ENCODE peak calls at places on chromosome 2, in eight cellular contexts. One of them, this sample, is unnamed.

GRCh38 chr2:37052600-37053332 is 31.4 kb downstream of the HEATR5B start:
- DNase-seq in stomach: no peak
- DNase-seq in BJ: no peak
- DNase-seq in activated CD8-positive, alpha-beta T cell treated with anti-CD3 and anti-CD28 coated beads for 36 hours: no peak
- DNase-seq in endodermal cell: no peak
- DNase-seq in natural killer cell: no peak
- DNase-seq in Caco-2: no peak
- DNase-seq in HFF-Myc: no peak
- DNase-seq in this sample: no peak

GRCh38 chr2:19219060-19219459 is 139.4 kb downstream of the OSR1 start:
- DNase-seq in stomach: no peak
- DNase-seq in BJ: no peak
- DNase-seq in activated CD8-positive, alpha-beta T cell treated with anti-CD3 and anti-CD28 coated beads for 36 hours: no peak
- DNase-seq in endodermal cell: no peak
- DNase-seq in natural killer cell: no peak
- DNase-seq in Caco-2: no peak
- DNase-seq in HFF-Myc: no peak
- DNase-seq in this sample: no peak

GRCh38 chr2:25664531-25665307 is 8.7 kb downstream of the DTNB start:
- DNase-seq in stomach: peak
- DNase-seq in BJ: no peak
- DNase-seq in activated CD8-positive, alpha-beta T cell treated with anti-CD3 and anti-CD28 coated beads for 36 hours: peak
- DNase-seq in endodermal cell: peak
- DNase-seq in natural killer cell: no peak
- DNase-seq in Caco-2: peak
- DNase-seq in HFF-Myc: no peak
- DNase-seq in this sample: no peak

GRCh38 chr2:70523996-70524965 is 29.3 kb downstream of the TGFA start:
- DNase-seq in stomach: peak
- DNase-seq in BJ: peak
- DNase-seq in activated CD8-positive, alpha-beta T cell treated with anti-CD3 and anti-CD28 coated beads for 36 hours: peak
- DNase-seq in endodermal cell: peak
- DNase-seq in natural killer cell: peak
- DNase-seq in Caco-2: no peak
- DNase-seq in HFF-Myc: no peak
- DNase-seq in this sample: no peak

GRCh38 chr2:180411631-180412030 is 404.5 kb upstream of the CWC22 start:
- DNase-seq in stomach: no peak
- DNase-seq in BJ: no peak
- DNase-seq in activated CD8-positive, alpha-beta T cell treated with anti-CD3 and anti-CD28 coated beads for 36 hours: no peak
- DNase-seq in endodermal cell: no peak
- DNase-seq in natural killer cell: no peak
- DNase-seq in Caco-2: no peak
- DNase-seq in HFF-Myc: no peak
- DNase-seq in this sample: no peak

GRCh38 chr2:233486778-233487552 is 79.6 kb downstream of the USP40 start:
- DNase-seq in stomach: no peak
- DNase-seq in BJ: peak
- DNase-seq in activated CD8-positive, alpha-beta T cell treated with anti-CD3 and anti-CD28 coated beads for 36 hours: no peak
- DNase-seq in endodermal cell: no peak
- DNase-seq in natural killer cell: no peak
- DNase-seq in Caco-2: no peak
- DNase-seq in HFF-Myc: no peak
- DNase-seq in this sample: no peak

GRCh38 chr2:239646184-239646583 is 245.4 kb upstream of the HDAC4 start:
- DNase-seq in stomach: no peak
- DNase-seq in BJ: no peak
- DNase-seq in activated CD8-positive, alpha-beta T cell treated with anti-CD3 and anti-CD28 coated beads for 36 hours: no peak
- DNase-seq in endodermal cell: no peak
- DNase-seq in natural killer cell: no peak
- DNase-seq in Caco-2: no peak
- DNase-seq in HFF-Myc: no peak
- DNase-seq in this sample: no peak

GRCh38 chr2:134301099-134301970 is 47.5 kb downstream of the MGAT5 start:
- DNase-seq in stomach: no peak
- DNase-seq in BJ: no peak
- DNase-seq in activated CD8-positive, alpha-beta T cell treated with anti-CD3 and anti-CD28 coated beads for 36 hours: no peak
- DNase-seq in endodermal cell: no peak
- DNase-seq in natural killer cell: no peak
- DNase-seq in Caco-2: no peak
- DNase-seq in HFF-Myc: no peak
- DNase-seq in this sample: no peak

GRCh38 chr2:13504808-13505207 is 788.1 kb downstream of the TRIB2 start:
- DNase-seq in stomach: no peak
- DNase-seq in BJ: no peak
- DNase-seq in activated CD8-positive, alpha-beta T cell treated with anti-CD3 and anti-CD28 coated beads for 36 hours: no peak
- DNase-seq in endodermal cell: no peak
- DNase-seq in natural killer cell: no peak
- DNase-seq in Caco-2: no peak
- DNase-seq in HFF-Myc: no peak
- DNase-seq in this sample: no peak

GRCh38 chr2:131682122-131682944 is 154.6 kb downstream of the CCDC74A start:
- DNase-seq in stomach: peak
- DNase-seq in BJ: peak
- DNase-seq in activated CD8-positive, alpha-beta T cell treated with anti-CD3 and anti-CD28 coated beads for 36 hours: peak
- DNase-seq in endodermal cell: peak
- DNase-seq in natural killer cell: peak
- DNase-seq in Caco-2: peak
- DNase-seq in HFF-Myc: peak
- DNase-seq in this sample: peak

GRCh38 chr2:1886405-1886992 is 142.2 kb upstream of the PXDN start:
- DNase-seq in stomach: peak
- DNase-seq in BJ: no peak
- DNase-seq in activated CD8-positive, alpha-beta T cell treated with anti-CD3 and anti-CD28 coated beads for 36 hours: peak
- DNase-seq in endodermal cell: peak
- DNase-seq in natural killer cell: peak
- DNase-seq in Caco-2: peak
- DNase-seq in HFF-Myc: no peak
- DNase-seq in this sample: no peak

GRCh38 chr2:1887106-1887505 is 142.8 kb upstream of the PXDN start:
- DNase-seq in stomach: no peak
- DNase-seq in BJ: no peak
- DNase-seq in activated CD8-positive, alpha-beta T cell treated with anti-CD3 and anti-CD28 coated beads for 36 hours: no peak
- DNase-seq in endodermal cell: no peak
- DNase-seq in natural killer cell: no peak
- DNase-seq in Caco-2: no peak
- DNase-seq in HFF-Myc: no peak
- DNase-seq in this sample: no peak

GRCh38 chr2:1889099-1889650 is 144.9 kb upstream of the PXDN start:
- DNase-seq in stomach: no peak
- DNase-seq in BJ: no peak
- DNase-seq in activated CD8-positive, alpha-beta T cell treated with anti-CD3 and anti-CD28 coated beads for 36 hours: no peak
- DNase-seq in endodermal cell: no peak
- DNase-seq in natural killer cell: no peak
- DNase-seq in Caco-2: no peak
- DNase-seq in HFF-Myc: no peak
- DNase-seq in this sample: no peak

GRCh38 chr2:1884933-1885580 is 140.7 kb upstream of the PXDN start:
- DNase-seq in stomach: no peak
- DNase-seq in BJ: no peak
- DNase-seq in activated CD8-positive, alpha-beta T cell treated with anti-CD3 and anti-CD28 coated beads for 36 hours: no peak
- DNase-seq in endodermal cell: no peak
- DNase-seq in natural killer cell: no peak
- DNase-seq in Caco-2: no peak
- DNase-seq in HFF-Myc: no peak
- DNase-seq in this sample: no peak

GRCh38 chr2:1887915-1888314 is 143.6 kb upstream of the PXDN start:
- DNase-seq in stomach: no peak
- DNase-seq in BJ: no peak
- DNase-seq in activated CD8-positive, alpha-beta T cell treated with anti-CD3 and anti-CD28 coated beads for 36 hours: no peak
- DNase-seq in endodermal cell: no peak
- DNase-seq in natural killer cell: no peak
- DNase-seq in Caco-2: no peak
- DNase-seq in HFF-Myc: no peak
- DNase-seq in this sample: no peak
- TF ChIP-seq CTCF in stomach: no peak
- TF ChIP-seq CTCF in BJ: peak
- TF ChIP-seq CTCF in activated CD8-positive, alpha-beta T cell treated with anti-CD3 and anti-CD28 coated beads for 36 hours: no peak
- TF ChIP-seq CTCF in endodermal cell: peak
- TF ChIP-seq CTCF in natural killer cell: no peak
- TF ChIP-seq CTCF in Caco-2: peak
- TF ChIP-seq CTCF in HFF-Myc: no peak
- TF ChIP-seq CTCF in this sample: peak

DNA sequence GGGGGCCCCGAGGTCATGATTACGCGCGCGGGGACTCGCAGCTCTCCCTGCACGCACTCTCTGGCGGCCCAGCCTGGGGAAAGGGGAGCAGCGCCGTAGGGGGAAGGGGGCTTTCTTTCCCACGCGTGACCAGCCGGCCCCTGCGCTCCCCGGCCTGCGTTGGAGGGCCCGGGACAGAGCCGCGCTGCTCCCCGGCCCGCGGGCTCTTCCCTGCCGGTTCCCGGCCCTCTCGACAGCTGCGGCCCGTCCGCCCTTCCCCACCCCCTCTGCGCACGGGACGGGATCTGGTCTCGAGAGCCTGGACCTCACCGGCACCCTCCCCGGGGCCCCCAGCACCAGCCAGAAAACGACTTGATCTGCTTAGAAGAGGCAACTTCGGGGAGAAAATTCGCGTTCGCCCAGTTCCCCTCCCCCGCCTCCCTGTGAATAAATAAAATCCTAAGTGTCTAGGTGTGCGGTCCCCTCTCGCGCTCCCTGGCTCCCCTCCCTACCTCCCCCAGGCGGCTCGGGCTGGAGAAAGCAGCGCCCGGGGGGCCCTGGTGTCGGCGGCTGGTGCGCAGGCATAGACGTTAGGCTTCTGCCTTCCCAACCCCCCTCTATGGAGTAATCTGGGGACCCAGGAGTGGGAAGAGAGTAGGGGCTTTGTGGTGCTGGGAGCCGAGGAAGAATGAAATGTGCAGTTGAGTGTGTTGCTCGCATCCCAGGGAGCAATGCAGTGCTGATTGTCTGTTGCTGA is 793 bp upstream of the FIGN start:
- DNase-seq in stomach: no peak
- DNase-seq in BJ: no peak
- DNase-seq in activated CD8-positive, alpha-beta T cell treated with anti-CD3 and anti-CD28 coated beads for 36 hours: no peak
- DNase-seq in endodermal cell: peak
- DNase-seq in natural killer cell: no peak
- DNase-seq in Caco-2: no peak
- DNase-seq in HFF-Myc: no peak
- DNase-seq in this sample: peak
- TF ChIP-seq CTCF in stomach: peak
- TF ChIP-seq CTCF in BJ: peak
- TF ChIP-seq CTCF in activated CD8-positive, alpha-beta T cell treated with anti-CD3 and anti-CD28 coated beads for 36 hours: no peak
- TF ChIP-seq CTCF in endodermal cell: peak
- TF ChIP-seq CTCF in natural killer cell: no peak
- TF ChIP-seq CTCF in Caco-2: no peak
- TF ChIP-seq CTCF in HFF-Myc: no peak
- TF ChIP-seq CTCF in this sample: peak

GRCh38 chr2:39851691-39852110 is 72.6 kb upstream of the THUMPD2 start:
- DNase-seq in stomach: no peak
- DNase-seq in BJ: peak
- DNase-seq in activated CD8-positive, alpha-beta T cell treated with anti-CD3 and anti-CD28 coated beads for 36 hours: peak
- DNase-seq in endodermal cell: peak
- DNase-seq in natural killer cell: no peak
- DNase-seq in Caco-2: no peak
- DNase-seq in HFF-Myc: peak
- DNase-seq in this sample: no peak
- TF ChIP-seq CTCF in stomach: no peak
- TF ChIP-seq CTCF in BJ: no peak
- TF ChIP-seq CTCF in activated CD8-positive, alpha-beta T cell treated with anti-CD3 and anti-CD28 coated beads for 36 hours: no peak
- TF ChIP-seq CTCF in endodermal cell: no peak
- TF ChIP-seq CTCF in natural killer cell: no peak
- TF ChIP-seq CTCF in Caco-2: no peak
- TF ChIP-seq CTCF in HFF-Myc: peak
- TF ChIP-seq CTCF in this sample: no peak

GRCh38 chr2:240789051-240789453 is 31.0 kb downstream of the KIF1A start:
- DNase-seq in stomach: no peak
- DNase-seq in BJ: no peak
- DNase-seq in activated CD8-positive, alpha-beta T cell treated with anti-CD3 and anti-CD28 coated beads for 36 hours: peak
- DNase-seq in endodermal cell: no peak
- DNase-seq in natural killer cell: no peak
- DNase-seq in Caco-2: no peak
- DNase-seq in HFF-Myc: no peak
- DNase-seq in this sample: no peak
- TF ChIP-seq CTCF in stomach: no peak
- TF ChIP-seq CTCF in BJ: no peak
- TF ChIP-seq CTCF in activated CD8-positive, alpha-beta T cell treated with anti-CD3 and anti-CD28 coated beads for 36 hours: no peak
- TF ChIP-seq CTCF in endodermal cell: no peak
- TF ChIP-seq CTCF in natural killer cell: no peak
- TF ChIP-seq CTCF in Caco-2: no peak
- TF ChIP-seq CTCF in HFF-Myc: no peak
- TF ChIP-seq CTCF in this sample: no peak

GRCh38 chr2:230772189-230772588 is 59.5 kb downstream of the CAB39 start:
- DNase-seq in stomach: no peak
- DNase-seq in BJ: no peak
- DNase-seq in activated CD8-positive, alpha-beta T cell treated with anti-CD3 and anti-CD28 coated beads for 36 hours: no peak
- DNase-seq in endodermal cell: no peak
- DNase-seq in natural killer cell: no peak
- DNase-seq in Caco-2: no peak
- DNase-seq in HFF-Myc: no peak
- DNase-seq in this sample: no peak

GRCh38 chr2:230774348-230774951 is 61.8 kb downstream of the CAB39 start:
- DNase-seq in stomach: no peak
- DNase-seq in BJ: peak
- DNase-seq in activated CD8-positive, alpha-beta T cell treated with anti-CD3 and anti-CD28 coated beads for 36 hours: no peak
- DNase-seq in endodermal cell: no peak
- DNase-seq in natural killer cell: no peak
- DNase-seq in Caco-2: no peak
- DNase-seq in HFF-Myc: no peak
- DNase-seq in this sample: no peak

GRCh38 chr2:230770804-230771203 is 58.2 kb downstream of the CAB39 start:
- DNase-seq in stomach: no peak
- DNase-seq in BJ: no peak
- DNase-seq in activated CD8-positive, alpha-beta T cell treated with anti-CD3 and anti-CD28 coated beads for 36 hours: no peak
- DNase-seq in endodermal cell: no peak
- DNase-seq in natural killer cell: no peak
- DNase-seq in Caco-2: no peak
- DNase-seq in HFF-Myc: no peak
- DNase-seq in this sample: no peak

GRCh38 chr2:230775737-230776136 is 63.1 kb downstream of the CAB39 start:
- DNase-seq in stomach: no peak
- DNase-seq in BJ: no peak
- DNase-seq in activated CD8-positive, alpha-beta T cell treated with anti-CD3 and anti-CD28 coated beads for 36 hours: no peak
- DNase-seq in endodermal cell: no peak
- DNase-seq in natural killer cell: no peak
- DNase-seq in Caco-2: no peak
- DNase-seq in HFF-Myc: no peak
- DNase-seq in this sample: no peak

GRCh38 chr2:230773039-230773773 is 60.6 kb downstream of the CAB39 start:
- DNase-seq in stomach: no peak
- DNase-seq in BJ: no peak
- DNase-seq in activated CD8-positive, alpha-beta T cell treated with anti-CD3 and anti-CD28 coated beads for 36 hours: no peak
- DNase-seq in endodermal cell: no peak
- DNase-seq in natural killer cell: no peak
- DNase-seq in Caco-2: no peak
- DNase-seq in HFF-Myc: no peak
- DNase-seq in this sample: no peak
- TF ChIP-seq CTCF in stomach: no peak
- TF ChIP-seq CTCF in BJ: no peak
- TF ChIP-seq CTCF in activated CD8-positive, alpha-beta T cell treated with anti-CD3 and anti-CD28 coated beads for 36 hours: no peak
- TF ChIP-seq CTCF in endodermal cell: no peak
- TF ChIP-seq CTCF in natural killer cell: no peak
- TF ChIP-seq CTCF in Caco-2: no peak
- TF ChIP-seq CTCF in HFF-Myc: no peak
- TF ChIP-seq CTCF in this sample: no peak

This sample was measured in type B pancreatic cell.